ENCODE peak calls at places on chromosomes 13 and 19, in six cellular contexts. N is erythroblast, W is SHP77, K is PC-9, I is RPMI8226, H is H9. O is an unnamed sample.

GRCh38 chr19:35756373-35757230 is at the start of gene HSPB6:
- DNase-seq in K (no peak), H (peak), W (peak), I (no peak), N (peak), O (peak)

GRCh38 chr19:9721861-9722260 is 46.7 kb downstream of the ZNF846 start:
- DNase-seq in H (peak), N (no peak), K (no peak), W (no peak), I (peak), O (no peak)

GRCh38 chr19:33302175-33302973 is at the start of gene CEBPA:
- DNase-seq in K (peak), N (peak), W (peak), H (peak), I (peak), O (peak)

GRCh38 chr19:2887391-2887914 is 13.3 kb upstream of the ZNF57 start:
- DNase-seq in H (peak), N (no peak), K (no peak), I (peak), W (peak), O (no peak)

GRCh38 chr13:24083722-24084421 is 76.6 kb upstream of the SPATA13 start:
- DNase-seq in H (no peak), N (no peak), I (no peak), K (no peak), W (no peak), O (no peak)

GRCh38 chr13:24176351-24177101 is 16.0 kb downstream of the SPATA13 start:
- DNase-seq in I (no peak), K (no peak), H (no peak), W (no peak), N (no peak), O (peak)

GRCh38 chr19:6458695-6459355 is 767 bp downstream of the SLC25A23 start:
- DNase-seq in H (no peak), N (no peak), K (no peak), W (no peak), I (no peak), O (no peak)

GRCh38 chr13:91557328-91557727 is 158.9 kb downstream of the GPC5 start:
- DNase-seq in I (no peak), W (no peak), H (no peak), K (no peak), N (no peak), O (no peak)

GRCh38 chr19:19637186-19637522 is 6.3 kb downstream of the GMIP start:
- DNase-seq in N (no peak), H (no peak), K (no peak), I (no peak), W (no peak), O (no peak)

GRCh38 chr19:16429066-16429758 is 42.6 kb downstream of the EPS15L1 start:
- DNase-seq in N (no peak), K (no peak), I (no peak), H (no peak), W (no peak), O (no peak)

GRCh38 chr13:97359181-97360057 is 74.5 kb upstream of the RAP2A start:
- DNase-seq in I (peak), K (peak), N (peak), W (peak), H (peak), O (no peak)

GRCh38 chr19:47047931-47048399 is 459 bp downstream of the TMEM160 start:
- DNase-seq in H (peak), I (peak), N (peak), K (peak), W (peak), O (peak)

GRCh38 chr19:2058570-2059421 is 7.8 kb upstream of the MKNK2 start:
- DNase-seq in W (no peak), I (no peak), H (no peak), N (no peak), K (no peak), O (no peak)

GRCh38 chr19:39915101-39915847 is 19.2 kb downstream of the FCGBP start:
- DNase-seq in K (no peak), H (peak), N (no peak), I (no peak), W (no peak), O (peak)

GRCh38 chr19:11265785-11266236 is 3.5 kb upstream of the DOCK6 start:
- DNase-seq in K (peak), I (peak), W (peak), H (no peak), N (no peak), O (no peak)

GRCh38 chr19:54517483-54517882 is 14.9 kb downstream of the LAIR2 start:
- DNase-seq in N (peak), W (peak), H (peak), I (peak), K (peak), O (no peak)

GRCh38 chr19:16370671-16371391 is 46.2 kb downstream of the KLF2 start:
- DNase-seq in N (no peak), H (no peak), I (peak), K (no peak), W (no peak), O (no peak)

GRCh38 chr19:5480427-5480836 is 25.2 kb downstream of the ZNRF4 start:
- DNase-seq in I (peak), H (peak), W (peak), K (peak), N (peak), O (peak)

GRCh38 chr13:51230473-51231105 is 8.4 kb downstream of the FAM124A start:
- DNase-seq in W (no peak), I (no peak), H (peak), K (no peak), N (no peak), O (peak)

GRCh38 chr13:43196750-43197149 is 173.4 kb downstream of the DNAJC15 start:
- DNase-seq in N (no peak), W (no peak), I (no peak), K (no peak), H (no peak), O (no peak)

GRCh38 chr19:19866599-19867248 is 1.0 kb downstream of the ZNF253 start:
- DNase-seq in H (peak), K (no peak), N (peak), W (no peak), I (peak), O (no peak)

GRCh38 chr13:114222461-114222968 is 12.2 kb upstream of the CDC16 start:
- DNase-seq in H (no peak), I (peak), K (no peak), W (peak), N (peak), O (no peak)

GRCh38 chr19:32387701-32388392 is 17.7 kb upstream of the DPY19L3 start:
- DNase-seq in I (no peak), H (no peak), W (no peak), K (no peak), N (no peak), O (no peak)

GRCh38 chr13:40026174-40026585 is 370.7 kb downstream of the COG6 start:
- DNase-seq in W (no peak), H (no peak), K (no peak), N (no peak), I (no peak), O (no peak)

GRCh38 chr13:37226966-37227365 is 121.5 kb upstream of the CSNK1A1L start:
- DNase-seq in W (no peak), K (no peak), H (no peak), N (no peak), I (no peak), O (no peak)

GRCh38 chr19:4870025-4870700 is 2.7 kb upstream of the PLIN3 start:
- DNase-seq in I (peak), W (no peak), N (no peak), K (peak), H (peak), O (peak)

GRCh38 chr13:69950160-69950559 is 157.5 kb upstream of the ATXN8OS start:
- DNase-seq in W (no peak), K (no peak), N (no peak), I (no peak), H (no peak), O (no peak)